ENCODE peak calls at places on chromosome 11, in eight cellular contexts. One of them, this sample, is unnamed.

GRCh38 chr11:102283088-102283487 is 34.2 kb upstream of the BIRC3 start:
- DNase-seq in prostate gland: no peak
- DNase-seq in stomach: no peak
- DNase-seq in WTC11: no peak
- DNase-seq in tibial artery: no peak
- DNase-seq in kidney epithelial cell: no peak
- DNase-seq in IMR-90: peak; percentile 47
- DNase-seq in HFFc6: peak; percentile 46
- DNase-seq in this sample: no peak

GRCh38 chr11:34266987-34267386 is 90.8 kb downstream of the ABTB2 start:
- DNase-seq in prostate gland: no peak
- DNase-seq in stomach: no peak
- DNase-seq in WTC11: no peak
- DNase-seq in tibial artery: no peak
- DNase-seq in kidney epithelial cell: no peak
- DNase-seq in IMR-90: no peak
- DNase-seq in HFFc6: no peak
- DNase-seq in this sample: no peak

GRCh38 chr11:57116654-57117053 is 65.1 kb upstream of the LRRC55 start:
- DNase-seq in prostate gland: no peak
- DNase-seq in stomach: peak; percentile 29
- DNase-seq in WTC11: peak; percentile 32
- DNase-seq in tibial artery: no peak
- DNase-seq in kidney epithelial cell: no peak
- DNase-seq in IMR-90: peak; percentile 44
- DNase-seq in HFFc6: peak; percentile 64
- DNase-seq in this sample: peak; percentile 12

GRCh38 chr11:40316171-40316570 is 1143.3 kb downstream of the LRRC4C start:
- DNase-seq in prostate gland: no peak
- DNase-seq in stomach: no peak
- DNase-seq in WTC11: no peak
- DNase-seq in tibial artery: no peak
- DNase-seq in kidney epithelial cell: no peak
- DNase-seq in IMR-90: no peak
- DNase-seq in HFFc6: no peak
- DNase-seq in this sample: no peak

GRCh38 chr11:96196074-96196787 is 146.8 kb downstream of the MAML2 start:
- DNase-seq in prostate gland: no peak
- DNase-seq in stomach: no peak
- DNase-seq in WTC11: no peak
- DNase-seq in tibial artery: no peak
- DNase-seq in kidney epithelial cell: no peak
- DNase-seq in IMR-90: no peak
- DNase-seq in HFFc6: no peak
- DNase-seq in this sample: no peak

GRCh38 chr11:17012712-17013547 is 1.3 kb downstream of the PLEKHA7 start:
- DNase-seq in prostate gland: peak; percentile 27
- DNase-seq in stomach: peak; percentile 78
- DNase-seq in WTC11: peak; percentile 66
- DNase-seq in tibial artery: peak; percentile 75
- DNase-seq in kidney epithelial cell: peak; percentile 75
- DNase-seq in IMR-90: peak; percentile 52
- DNase-seq in HFFc6: no peak
- DNase-seq in this sample: peak; percentile 24

GRCh38 chr11:44842219-44842618 is 108.5 kb downstream of the TP53I11 start:
- DNase-seq in prostate gland: no peak
- DNase-seq in stomach: no peak
- DNase-seq in WTC11: no peak
- DNase-seq in tibial artery: no peak
- DNase-seq in kidney epithelial cell: peak; percentile 75
- DNase-seq in IMR-90: peak; percentile 96
- DNase-seq in HFFc6: peak; percentile 90
- DNase-seq in this sample: no peak

GRCh38 chr11:57638005-57638760 is 11.5 kb downstream of the YPEL4 start:
- DNase-seq in prostate gland: peak; percentile 74
- DNase-seq in stomach: peak; percentile 36
- DNase-seq in WTC11: peak; percentile 94
- DNase-seq in tibial artery: peak; percentile 69
- DNase-seq in kidney epithelial cell: peak; percentile 57
- DNase-seq in IMR-90: peak; percentile 84
- DNase-seq in HFFc6: peak; percentile 78
- DNase-seq in this sample: peak; percentile 72

GRCh38 chr11:112401036-112401769 is 140.5 kb upstream of the PLET1 start:
- DNase-seq in prostate gland: no peak
- DNase-seq in stomach: no peak
- DNase-seq in WTC11: no peak
- DNase-seq in tibial artery: no peak
- DNase-seq in kidney epithelial cell: no peak
- DNase-seq in IMR-90: no peak
- DNase-seq in HFFc6: no peak
- DNase-seq in this sample: no peak

GRCh38 chr11:44246726-44247125 is 63.2 kb downstream of the ALX4 start:
- DNase-seq in prostate gland: no peak
- DNase-seq in stomach: no peak
- DNase-seq in WTC11: no peak
- DNase-seq in tibial artery: no peak
- DNase-seq in kidney epithelial cell: no peak
- DNase-seq in IMR-90: no peak
- DNase-seq in HFFc6: peak; percentile 64
- DNase-seq in this sample: no peak

GRCh38 chr11:87252869-87253268 is 215.1 kb downstream of the TMEM135 start:
- DNase-seq in prostate gland: no peak
- DNase-seq in stomach: no peak
- DNase-seq in WTC11: no peak
- DNase-seq in tibial artery: no peak
- DNase-seq in kidney epithelial cell: no peak
- DNase-seq in IMR-90: peak; percentile 18
- DNase-seq in HFFc6: no peak
- DNase-seq in this sample: no peak

GRCh38 chr11:69400769-69401590 is 80.5 kb upstream of the LINC01488 start:
- DNase-seq in prostate gland: no peak
- DNase-seq in stomach: no peak
- DNase-seq in WTC11: no peak
- DNase-seq in tibial artery: peak; percentile 46
- DNase-seq in kidney epithelial cell: no peak
- DNase-seq in IMR-90: no peak
- DNase-seq in HFFc6: no peak
- DNase-seq in this sample: no peak

GRCh38 chr11:116990061-116990473 is 108.2 kb downstream of the SIK3 start:
- DNase-seq in prostate gland: no peak
- DNase-seq in stomach: no peak
- DNase-seq in WTC11: no peak
- DNase-seq in tibial artery: no peak
- DNase-seq in kidney epithelial cell: no peak
- DNase-seq in IMR-90: peak; percentile 92
- DNase-seq in HFFc6: peak; percentile 61
- DNase-seq in this sample: no peak

GRCh38 chr11:83480811-83481210 is 194.6 kb upstream of the CCDC90B start:
- DNase-seq in prostate gland: no peak
- DNase-seq in stomach: no peak
- DNase-seq in WTC11: no peak
- DNase-seq in tibial artery: no peak
- DNase-seq in kidney epithelial cell: peak; percentile 34
- DNase-seq in IMR-90: no peak
- DNase-seq in HFFc6: no peak
- DNase-seq in this sample: no peak

GRCh38 chr11:74739546-74740270 is 8.5 kb upstream of the CHRDL2 start:
- DNase-seq in prostate gland: peak; percentile 24
- DNase-seq in stomach: peak; percentile 57
- DNase-seq in WTC11: peak; percentile 62
- DNase-seq in tibial artery: no peak
- DNase-seq in kidney epithelial cell: no peak
- DNase-seq in IMR-90: peak; percentile 73
- DNase-seq in HFFc6: peak; percentile 63
- DNase-seq in this sample: peak; percentile 79

GRCh38 chr11:60970369-60970774 is 1.1 kb upstream of the CD6 start:
- DNase-seq in prostate gland: no peak
- DNase-seq in stomach: peak; percentile 79
- DNase-seq in WTC11: peak; percentile 78
- DNase-seq in tibial artery: no peak
- DNase-seq in kidney epithelial cell: no peak
- DNase-seq in IMR-90: peak; percentile 29
- DNase-seq in HFFc6: peak; percentile 22
- DNase-seq in this sample: peak; percentile 80

GRCh38 chr11:70246196-70246595 is 24.3 kb upstream of the PPFIA1 start:
- DNase-seq in prostate gland: no peak
- DNase-seq in stomach: no peak
- DNase-seq in WTC11: no peak
- DNase-seq in tibial artery: no peak
- DNase-seq in kidney epithelial cell: no peak
- DNase-seq in IMR-90: peak; percentile 68
- DNase-seq in HFFc6: no peak
- DNase-seq in this sample: no peak

GRCh38 chr11:72439455-72439854 is 5.1 kb upstream of the CLPB start:
- DNase-seq in prostate gland: no peak
- DNase-seq in stomach: no peak
- DNase-seq in WTC11: no peak
- DNase-seq in tibial artery: no peak
- DNase-seq in kidney epithelial cell: no peak
- DNase-seq in IMR-90: peak; percentile 63
- DNase-seq in HFFc6: peak; percentile 35
- DNase-seq in this sample: no peak

GRCh38 chr11:67332081-67332691 is 21.2 kb downstream of the POLD4 start:
- DNase-seq in prostate gland: no peak
- DNase-seq in stomach: no peak
- DNase-seq in WTC11: no peak
- DNase-seq in tibial artery: no peak
- DNase-seq in kidney epithelial cell: no peak
- DNase-seq in IMR-90: peak; percentile 22
- DNase-seq in HFFc6: no peak
- DNase-seq in this sample: no peak

DNA sequence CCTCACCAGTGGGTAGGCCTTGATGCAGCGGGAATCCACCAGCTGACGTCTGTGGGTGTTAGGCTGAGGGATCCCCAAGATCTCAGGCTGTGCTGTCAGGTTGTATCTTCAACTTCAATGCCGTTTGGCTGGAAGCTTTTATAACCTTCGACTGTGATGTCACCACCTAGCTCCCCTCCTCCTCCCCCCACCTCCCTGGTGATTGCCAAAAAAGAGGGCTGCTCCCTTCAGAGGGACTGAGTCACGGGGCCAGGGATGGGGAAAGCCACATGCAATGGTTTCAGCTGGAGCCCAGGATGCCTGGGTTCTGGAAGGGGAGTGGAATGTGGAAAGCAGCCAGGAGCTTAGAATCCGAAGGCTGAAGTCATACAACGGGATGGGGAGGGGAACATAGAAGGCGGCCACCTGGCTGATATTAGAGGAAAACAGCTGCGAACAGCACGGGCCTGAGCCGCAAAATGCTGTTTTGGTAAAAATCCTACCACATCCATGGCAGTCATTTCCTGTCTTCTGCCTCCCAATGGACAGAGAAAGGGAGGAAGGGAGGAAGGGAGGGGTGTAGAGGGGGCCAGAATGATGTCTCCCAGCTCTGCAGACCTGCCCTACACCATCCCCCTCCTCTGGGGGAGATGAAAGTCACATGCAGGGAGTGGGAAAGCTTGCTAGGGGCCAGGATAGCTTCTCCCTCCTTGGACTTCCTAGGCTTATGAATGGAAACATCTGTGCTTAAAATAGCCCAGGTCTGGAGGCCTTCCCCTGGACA is at the start of gene LRRN4CL:
- DNase-seq in prostate gland: no peak
- DNase-seq in stomach: peak; percentile 36
- DNase-seq in WTC11: no peak
- DNase-seq in tibial artery: peak; percentile 86
- DNase-seq in kidney epithelial cell: no peak
- DNase-seq in IMR-90: peak; percentile 86
- DNase-seq in HFFc6: peak; percentile 88
- DNase-seq in this sample: peak; percentile 18
- TF ChIP-seq CTCF in prostate gland: no peak
- TF ChIP-seq CTCF in stomach: no peak
- TF ChIP-seq CTCF in WTC11: no peak
- TF ChIP-seq CTCF in tibial artery: no peak
- TF ChIP-seq CTCF in kidney epithelial cell: no peak
- TF ChIP-seq CTCF in IMR-90: no peak
- TF ChIP-seq CTCF in HFFc6: no peak
- TF ChIP-seq CTCF in this sample: no peak

GRCh38 chr11:5420993-5421392 is 918 bp upstream of the OR51Q1 start:
- DNase-seq in prostate gland: no peak
- DNase-seq in stomach: no peak
- DNase-seq in WTC11: no peak
- DNase-seq in tibial artery: no peak
- DNase-seq in kidney epithelial cell: no peak
- DNase-seq in IMR-90: no peak
- DNase-seq in HFFc6: no peak
- DNase-seq in this sample: no peak
- TF ChIP-seq CTCF in prostate gland: no peak
- TF ChIP-seq CTCF in stomach: no peak
- TF ChIP-seq CTCF in WTC11: no peak
- TF ChIP-seq CTCF in tibial artery: no peak
- TF ChIP-seq CTCF in kidney epithelial cell: no peak
- TF ChIP-seq CTCF in IMR-90: no peak
- TF ChIP-seq CTCF in HFFc6: no peak
- TF ChIP-seq CTCF in this sample: no peak

GRCh38 chr11:19557720-19558140 is 154.9 kb upstream of the NAV2 start:
- DNase-seq in prostate gland: peak; percentile 72
- DNase-seq in stomach: peak; percentile 81
- DNase-seq in WTC11: peak; percentile 93
- DNase-seq in tibial artery: peak; percentile 86
- DNase-seq in kidney epithelial cell: no peak
- DNase-seq in IMR-90: peak; percentile 70
- DNase-seq in HFFc6: peak; percentile 76
- DNase-seq in this sample: peak; percentile 64

GRCh38 chr11:19555266-19555665 is 157.4 kb upstream of the NAV2 start:
- DNase-seq in prostate gland: no peak
- DNase-seq in stomach: no peak
- DNase-seq in WTC11: no peak
- DNase-seq in tibial artery: no peak
- DNase-seq in kidney epithelial cell: no peak
- DNase-seq in IMR-90: no peak
- DNase-seq in HFFc6: no peak
- DNase-seq in this sample: no peak

GRCh38 chr11:19558189-19558986 is 154.2 kb upstream of the NAV2 start:
- DNase-seq in prostate gland: no peak
- DNase-seq in stomach: no peak
- DNase-seq in WTC11: no peak
- DNase-seq in tibial artery: no peak
- DNase-seq in kidney epithelial cell: no peak
- DNase-seq in IMR-90: no peak
- DNase-seq in HFFc6: no peak
- DNase-seq in this sample: no peak

GRCh38 chr11:19559746-19560145 is 152.9 kb upstream of the NAV2 start:
- DNase-seq in prostate gland: no peak
- DNase-seq in stomach: no peak
- DNase-seq in WTC11: no peak
- DNase-seq in tibial artery: no peak
- DNase-seq in kidney epithelial cell: no peak
- DNase-seq in IMR-90: no peak
- DNase-seq in HFFc6: no peak
- DNase-seq in this sample: no peak

GRCh38 chr11:19557185-19557584 is 155.5 kb upstream of the NAV2 start:
- DNase-seq in prostate gland: no peak
- DNase-seq in stomach: no peak
- DNase-seq in WTC11: no peak
- DNase-seq in tibial artery: no peak
- DNase-seq in kidney epithelial cell: no peak
- DNase-seq in IMR-90: no peak
- DNase-seq in HFFc6: no peak
- DNase-seq in this sample: no peak
- TF ChIP-seq CTCF in prostate gland: no peak
- TF ChIP-seq CTCF in stomach: no peak
- TF ChIP-seq CTCF in WTC11: no peak
- TF ChIP-seq CTCF in tibial artery: no peak
- TF ChIP-seq CTCF in kidney epithelial cell: no peak
- TF ChIP-seq CTCF in IMR-90: no peak
- TF ChIP-seq CTCF in HFFc6: no peak
- TF ChIP-seq CTCF in this sample: no peak

GRCh38 chr11:28383471-28383870 is 275.3 kb downstream of the METTL15 start:
- DNase-seq in prostate gland: no peak
- DNase-seq in stomach: no peak
- DNase-seq in WTC11: no peak
- DNase-seq in tibial artery: no peak
- DNase-seq in kidney epithelial cell: no peak
- DNase-seq in IMR-90: peak; percentile 62
- DNase-seq in HFFc6: peak; percentile 65
- DNase-seq in this sample: no peak
- TF ChIP-seq CTCF in prostate gland: no peak
- TF ChIP-seq CTCF in stomach: no peak
- TF ChIP-seq CTCF in WTC11: no peak
- TF ChIP-seq CTCF in tibial artery: no peak
- TF ChIP-seq CTCF in kidney epithelial cell: no peak
- TF ChIP-seq CTCF in IMR-90: no peak
- TF ChIP-seq CTCF in HFFc6: peak; percentile 21
- TF ChIP-seq CTCF in this sample: no peak

This sample was measured in GM20000.